ENCODE peak calls at places on chromosome 16, in seven cellular contexts. One of them, this sample, is unnamed.

GRCh38 chr16:68233835-68234187 is 2.1 kb downstream of the ESRP2 start:
- DNase-seq in body of pancreas: no peak
- DNase-seq in transverse colon: no peak
- DNase-seq in tibial artery: no peak
- DNase-seq in sigmoid colon: peak; percentile 67
- DNase-seq in thoracic aorta: no peak
- DNase-seq in psoas muscle: no peak
- DNase-seq in this sample: no peak

GRCh38 chr16:60166-60565 is 6.5 kb downstream of the SNRNP25 start:
- DNase-seq in body of pancreas: no peak
- DNase-seq in transverse colon: no peak
- DNase-seq in tibial artery: peak; percentile 19
- DNase-seq in sigmoid colon: peak; percentile 67
- DNase-seq in thoracic aorta: no peak
- DNase-seq in psoas muscle: no peak
- DNase-seq in this sample: no peak

GRCh38 chr16:24668481-24669001 is 60.9 kb upstream of the TNRC6A start:
- DNase-seq in body of pancreas: peak; percentile 17
- DNase-seq in transverse colon: no peak
- DNase-seq in tibial artery: peak; percentile 56
- DNase-seq in sigmoid colon: no peak
- DNase-seq in thoracic aorta: peak; percentile 16
- DNase-seq in psoas muscle: no peak
- DNase-seq in this sample: no peak

GRCh38 chr16:87528690-87529579 is 36.1 kb upstream of the ZCCHC14 start:
- DNase-seq in body of pancreas: no peak
- DNase-seq in transverse colon: no peak
- DNase-seq in tibial artery: no peak
- DNase-seq in sigmoid colon: no peak
- DNase-seq in thoracic aorta: no peak
- DNase-seq in psoas muscle: no peak
- DNase-seq in this sample: no peak

GRCh38 chr16:9092282-9092962 is 978 bp downstream of the HAPSTR1 start:
- DNase-seq in body of pancreas: peak; percentile 30
- DNase-seq in transverse colon: peak; percentile 49
- DNase-seq in tibial artery: peak; percentile 36
- DNase-seq in sigmoid colon: peak; percentile 73
- DNase-seq in thoracic aorta: no peak
- DNase-seq in psoas muscle: peak; percentile 73
- DNase-seq in this sample: peak; percentile 77

GRCh38 chr16:69107311-69107962 is 2.0 kb downstream of the HAS3 start:
- DNase-seq in body of pancreas: peak; percentile 48
- DNase-seq in transverse colon: peak; percentile 72
- DNase-seq in tibial artery: no peak
- DNase-seq in sigmoid colon: no peak
- DNase-seq in thoracic aorta: no peak
- DNase-seq in psoas muscle: peak; percentile 61
- DNase-seq in this sample: peak; percentile 87

GRCh38 chr16:24150282-24150681 is 105.9 kb upstream of the CACNG3 start:
- DNase-seq in body of pancreas: no peak
- DNase-seq in transverse colon: no peak
- DNase-seq in tibial artery: no peak
- DNase-seq in sigmoid colon: no peak
- DNase-seq in thoracic aorta: no peak
- DNase-seq in psoas muscle: no peak
- DNase-seq in this sample: no peak

GRCh38 chr16:69941251-69942098 is 9.7 kb upstream of the CLEC18A start:
- DNase-seq in body of pancreas: no peak
- DNase-seq in transverse colon: no peak
- DNase-seq in tibial artery: no peak
- DNase-seq in sigmoid colon: no peak
- DNase-seq in thoracic aorta: no peak
- DNase-seq in psoas muscle: peak; percentile 54
- DNase-seq in this sample: no peak

GRCh38 chr16:14202095-14202494 is 131.0 kb downstream of the MRTFB start:
- DNase-seq in body of pancreas: no peak
- DNase-seq in transverse colon: no peak
- DNase-seq in tibial artery: no peak
- DNase-seq in sigmoid colon: no peak
- DNase-seq in thoracic aorta: no peak
- DNase-seq in psoas muscle: no peak
- DNase-seq in this sample: no peak

GRCh38 chr16:89017956-89018604 is 41.1 kb upstream of the CBFA2T3 start:
- DNase-seq in body of pancreas: no peak
- DNase-seq in transverse colon: no peak
- DNase-seq in tibial artery: no peak
- DNase-seq in sigmoid colon: peak; percentile 32
- DNase-seq in thoracic aorta: no peak
- DNase-seq in psoas muscle: no peak
- DNase-seq in this sample: no peak
- H3K4me3 ChIP-seq in body of pancreas: no peak overlapping the region
- H3K4me3 ChIP-seq in transverse colon: no peak overlapping the region
- H3K4me3 ChIP-seq in tibial artery: no peak overlapping the region
- H3K4me3 ChIP-seq in sigmoid colon: no peak overlapping the region
- H3K4me3 ChIP-seq in thoracic aorta: no peak overlapping the region
- H3K4me3 ChIP-seq in psoas muscle: no peak overlapping the region
- H3K4me3 ChIP-seq in this sample: no peak overlapping the region

DNA sequence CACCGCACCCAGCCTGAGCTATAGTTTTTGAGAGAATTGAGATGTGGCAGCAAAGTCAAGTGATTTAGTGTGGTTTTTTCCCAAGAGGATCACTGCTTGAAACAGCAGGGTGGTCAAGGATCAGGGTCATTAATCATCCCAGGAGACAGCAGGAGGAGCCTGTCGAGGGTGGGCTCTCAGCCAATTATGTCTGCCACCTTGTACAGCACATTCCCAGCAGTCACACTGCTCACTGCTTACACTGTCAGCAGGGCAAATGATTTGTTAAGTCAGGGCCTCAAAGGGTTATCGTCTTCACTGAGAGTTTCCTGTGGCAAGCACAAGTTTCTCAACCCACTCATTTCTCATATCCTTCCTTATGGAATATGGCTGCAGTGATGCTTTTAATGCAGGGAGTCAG is 13.2 kb downstream of the B3GNT9 start:
- DNase-seq in body of pancreas: no peak
- DNase-seq in transverse colon: no peak
- DNase-seq in tibial artery: no peak
- DNase-seq in sigmoid colon: no peak
- DNase-seq in thoracic aorta: no peak
- DNase-seq in psoas muscle: no peak
- DNase-seq in this sample: no peak
- H3K36me3 ChIP-seq in body of pancreas: peaks cover 32% of the 10 kb centered on the region
- H3K36me3 ChIP-seq in transverse colon: no peaks in the 10 kb centered on the region
- H3K36me3 ChIP-seq in tibial artery: peaks cover 95% of the 10 kb centered on the region
- H3K36me3 ChIP-seq in sigmoid colon: peaks cover 70% of the 10 kb centered on the region
- H3K36me3 ChIP-seq in thoracic aorta: peaks cover 84% of the 10 kb centered on the region
- H3K36me3 ChIP-seq in psoas muscle: peaks cover 25% of the 10 kb centered on the region
- H3K36me3 ChIP-seq in this sample: peaks cover 26% of the 10 kb centered on the region

DNA sequence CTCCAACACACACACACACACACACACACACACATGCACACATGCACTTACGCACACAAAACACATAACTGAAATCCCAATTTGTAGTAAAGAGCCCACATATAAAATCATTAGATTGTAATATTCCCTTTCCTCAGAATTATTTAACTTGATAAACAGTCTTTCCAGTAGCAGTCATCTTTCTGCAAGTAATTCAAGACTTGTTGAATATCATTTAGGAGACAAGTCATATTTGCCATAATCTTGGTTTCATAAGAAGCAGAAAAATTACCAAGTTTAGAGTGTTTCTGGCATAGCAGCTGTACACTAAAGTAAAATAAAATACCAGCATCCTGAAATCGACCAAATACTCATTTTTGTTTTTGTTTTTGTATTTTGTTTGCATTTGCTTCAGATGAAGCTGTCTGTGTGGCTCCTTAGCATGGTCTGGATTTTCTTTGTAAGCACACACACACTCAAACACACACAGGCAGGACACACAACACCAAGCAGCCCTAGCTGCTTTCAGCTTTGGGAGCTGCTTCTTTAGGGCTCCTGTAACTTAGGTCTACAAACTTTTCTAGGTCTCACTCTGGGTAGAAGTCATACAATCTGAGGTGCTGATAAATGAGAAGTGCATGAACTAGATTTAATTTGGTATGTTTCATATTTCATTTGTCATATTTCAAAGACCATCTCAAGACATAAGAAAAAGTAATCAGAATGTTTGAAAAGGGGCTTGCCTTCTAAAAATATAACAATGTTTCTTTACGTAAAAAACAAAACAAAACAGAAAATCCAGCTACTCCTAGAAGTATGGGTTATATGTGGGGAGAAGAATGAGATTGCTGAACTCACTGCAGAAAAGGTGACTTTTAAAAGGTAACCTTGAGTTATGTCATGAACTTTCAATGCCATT is 3.0 kb downstream of the SALL1 start:
- DNase-seq in body of pancreas: no peak
- DNase-seq in transverse colon: no peak
- DNase-seq in tibial artery: no peak
- DNase-seq in sigmoid colon: no peak
- DNase-seq in thoracic aorta: no peak
- DNase-seq in psoas muscle: no peak
- DNase-seq in this sample: no peak
- H3K27me3 ChIP-seq in body of pancreas: peaks cover 4% of the 10 kb centered on the region
- H3K27me3 ChIP-seq in transverse colon: peaks cover 77% of the 10 kb centered on the region
- H3K27me3 ChIP-seq in tibial artery: peaks cover 62% of the 10 kb centered on the region
- H3K27me3 ChIP-seq in sigmoid colon: peaks cover 82% of the 10 kb centered on the region
- H3K27me3 ChIP-seq in thoracic aorta: peaks cover 7% of the 10 kb centered on the region
- H3K27me3 ChIP-seq in psoas muscle: peaks cover 9% of the 10 kb centered on the region
- H3K27me3 ChIP-seq in this sample: peaks cover 26% of the 10 kb centered on the region

GRCh38 chr16:20074089-20074956 is 633 bp upstream of the GPR139 start:
- DNase-seq in body of pancreas: no peak
- DNase-seq in transverse colon: no peak
- DNase-seq in tibial artery: no peak
- DNase-seq in sigmoid colon: no peak
- DNase-seq in thoracic aorta: no peak
- DNase-seq in psoas muscle: no peak
- DNase-seq in this sample: peak; percentile 40

GRCh38 chr16:20075243-20075642 is 1.6 kb upstream of the GPR139 start:
- DNase-seq in body of pancreas: no peak
- DNase-seq in transverse colon: no peak
- DNase-seq in tibial artery: no peak
- DNase-seq in sigmoid colon: no peak
- DNase-seq in thoracic aorta: no peak
- DNase-seq in psoas muscle: no peak
- DNase-seq in this sample: no peak

GRCh38 chr16:20073203-20074088 is at the start of gene GPR139:
- DNase-seq in body of pancreas: no peak
- DNase-seq in transverse colon: no peak
- DNase-seq in tibial artery: no peak
- DNase-seq in sigmoid colon: no peak
- DNase-seq in thoracic aorta: no peak
- DNase-seq in psoas muscle: no peak
- DNase-seq in this sample: peak; percentile 92

DNA sequence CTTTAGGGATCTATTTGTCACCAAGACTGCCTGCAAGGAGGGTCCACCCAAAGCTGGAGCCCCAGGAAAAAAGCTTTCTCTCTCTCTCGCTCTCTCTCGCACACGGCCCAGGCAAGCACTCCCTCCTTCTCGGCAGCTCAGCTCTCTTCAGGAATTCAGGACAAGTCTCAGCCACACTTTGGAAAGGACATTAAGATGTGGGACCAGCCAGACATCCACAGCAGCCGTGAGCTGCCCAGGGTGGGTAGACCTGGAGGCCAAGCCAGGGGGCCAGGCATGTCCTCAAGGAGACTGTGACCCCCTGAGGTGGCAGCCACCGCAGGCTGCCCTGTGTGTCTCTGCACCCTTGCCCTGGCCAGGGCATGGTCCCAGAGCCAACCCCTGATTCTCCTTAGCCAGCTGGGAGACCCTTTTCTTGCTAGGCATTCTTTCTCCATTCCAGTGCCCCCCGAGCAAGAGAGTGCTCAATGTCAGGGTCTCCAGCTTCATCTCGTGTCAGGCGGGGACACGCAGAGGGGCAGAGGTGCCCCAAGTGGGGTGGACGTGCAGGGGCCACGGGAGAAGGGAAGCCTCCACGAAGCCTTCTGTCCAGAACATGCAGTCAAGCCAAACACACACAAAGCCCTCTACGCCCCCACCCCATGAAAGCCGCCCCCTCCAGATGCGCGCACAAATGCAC is 1.0 kb downstream of the GPR139 start:
- DNase-seq in body of pancreas: no peak
- DNase-seq in transverse colon: no peak
- DNase-seq in tibial artery: no peak
- DNase-seq in sigmoid colon: no peak
- DNase-seq in thoracic aorta: no peak
- DNase-seq in psoas muscle: no peak
- DNase-seq in this sample: peak; percentile 41
- H3K4me3 ChIP-seq in body of pancreas: no peak overlapping the region
- H3K4me3 ChIP-seq in transverse colon: no peak overlapping the region
- H3K4me3 ChIP-seq in tibial artery: no peak overlapping the region
- H3K4me3 ChIP-seq in sigmoid colon: no peak overlapping the region
- H3K4me3 ChIP-seq in thoracic aorta: no peak overlapping the region
- H3K4me3 ChIP-seq in psoas muscle: no peak overlapping the region
- H3K4me3 ChIP-seq in this sample: peak overlapping the region; percentile 69

GRCh38 chr16:88645455-88645854 is 5.4 kb downstream of the CYBA start:
- DNase-seq in body of pancreas: no peak
- DNase-seq in transverse colon: no peak
- DNase-seq in tibial artery: no peak
- DNase-seq in sigmoid colon: no peak
- DNase-seq in thoracic aorta: no peak
- DNase-seq in psoas muscle: no peak
- DNase-seq in this sample: no peak
- H3K36me3 ChIP-seq in body of pancreas: no peaks in the 10 kb centered on the region
- H3K36me3 ChIP-seq in transverse colon: no peaks in the 10 kb centered on the region
- H3K36me3 ChIP-seq in tibial artery: no peaks in the 10 kb centered on the region
- H3K36me3 ChIP-seq in sigmoid colon: no peaks in the 10 kb centered on the region
- H3K36me3 ChIP-seq in thoracic aorta: no peaks in the 10 kb centered on the region
- H3K36me3 ChIP-seq in psoas muscle: no peaks in the 10 kb centered on the region
- H3K36me3 ChIP-seq in this sample: no peaks in the 10 kb centered on the region

GRCh38 chr16:15825750-15826305 is 31.0 kb downstream of the MYH11 start:
- DNase-seq in body of pancreas: no peak
- DNase-seq in transverse colon: no peak
- DNase-seq in tibial artery: no peak
- DNase-seq in sigmoid colon: peak; percentile 66
- DNase-seq in thoracic aorta: no peak
- DNase-seq in psoas muscle: no peak
- DNase-seq in this sample: no peak
- H3K27me3 ChIP-seq in body of pancreas: no peaks in the 10 kb centered on the region
- H3K27me3 ChIP-seq in transverse colon: no peaks in the 10 kb centered on the region
- H3K27me3 ChIP-seq in tibial artery: no peaks in the 10 kb centered on the region
- H3K27me3 ChIP-seq in sigmoid colon: no peaks in the 10 kb centered on the region
- H3K27me3 ChIP-seq in thoracic aorta: no peaks in the 10 kb centered on the region
- H3K27me3 ChIP-seq in psoas muscle: no peaks in the 10 kb centered on the region
- H3K27me3 ChIP-seq in this sample: no peaks in the 10 kb centered on the region

GRCh38 chr16:4373356-4373908 is 1.8 kb downstream of the VASN start:
- DNase-seq in body of pancreas: no peak
- DNase-seq in transverse colon: no peak
- DNase-seq in tibial artery: no peak
- DNase-seq in sigmoid colon: no peak
- DNase-seq in thoracic aorta: no peak
- DNase-seq in psoas muscle: no peak
- DNase-seq in this sample: peak; percentile 66
- H3K4me3 ChIP-seq in body of pancreas: no peak overlapping the region
- H3K4me3 ChIP-seq in transverse colon: peak overlapping the region; percentile 60
- H3K4me3 ChIP-seq in tibial artery: peak overlapping the region; percentile 97
- H3K4me3 ChIP-seq in sigmoid colon: peak overlapping the region; percentile 76
- H3K4me3 ChIP-seq in thoracic aorta: peak overlapping the region; percentile 85
- H3K4me3 ChIP-seq in psoas muscle: peak overlapping the region; percentile 67
- H3K4me3 ChIP-seq in this sample: no peak overlapping the region

This sample was measured in H7.